ENCODE peak calls at places on chromosome 13, in eight cellular contexts. B is fibroblast of pulmonary artery, T is upper lobe of right lung, P is IMR-90, V is testis, F is heart left ventricle, E is H1, D is cardiac fibroblast. L is an unnamed sample.

GRCh38 chr13:105573134-105573533 is 962.3 kb downstream of the EFNB2 start:
- DNase-seq in B (peak), T (no peak), P (no peak), V (no peak), F (no peak), E (no peak), D (peak), L (no peak)

GRCh38 chr13:42246541-42246940 is 25.4 kb upstream of the AKAP11 start:
- DNase-seq in B (no peak), T (no peak), P (no peak), V (no peak), F (no peak), E (no peak), D (no peak), L (no peak)

GRCh38 chr13:21458457-21458815 is 667 bp downstream of the ZDHHC20 start:
- DNase-seq in B (no peak), T (peak), P (no peak), V (peak), F (peak), E (peak), D (no peak), L (no peak)

GRCh38 chr13:39023761-39024160 is 14.1 kb downstream of the PROSER1 start:
- DNase-seq in B (peak), T (no peak), P (peak), V (no peak), F (no peak), E (no peak), D (no peak), L (no peak)

GRCh38 chr13:43664700-43665191 is 122.0 kb downstream of the ENOX1 start:
- DNase-seq in B (peak), T (no peak), P (peak), V (no peak), F (no peak), E (no peak), D (peak), L (no peak)

GRCh38 chr13:36981156-36981743 is 17.9 kb downstream of the ALG5 start:
- DNase-seq in B (peak), T (no peak), P (peak), V (no peak), F (no peak), E (no peak), D (peak), L (no peak)

GRCh38 chr13:95833713-95834112 is 156.8 kb downstream of the DNAJC3 start:
- DNase-seq in B (peak), T (no peak), P (peak), V (no peak), F (no peak), E (no peak), D (peak), L (no peak)

GRCh38 chr13:50082426-50083283 is 67.4 kb downstream of the KCNRG start:
- DNase-seq in B (peak), T (peak), P (peak), V (peak), F (peak), E (peak), D (peak), L (peak)

GRCh38 chr13:82330499-82330898 is 1551.8 kb downstream of the SLITRK1 start:
- DNase-seq in B (peak), T (no peak), P (no peak), V (peak), F (no peak), E (no peak), D (peak), L (no peak)

GRCh38 chr13:46339035-46339666 is 47.9 kb downstream of the RUBCNL start:
- DNase-seq in B (peak), T (no peak), P (peak), V (peak), F (peak), E (no peak), D (peak), L (peak)

GRCh38 chr13:61954092-61954491 is 538.4 kb upstream of the PCDH20 start:
- DNase-seq in B (peak), T (no peak), P (peak), V (no peak), F (no peak), E (no peak), D (peak), L (no peak)

GRCh38 chr13:101429733-101430132 is 13.4 kb upstream of the NALCN start:
- DNase-seq in B (no peak), T (no peak), P (peak), V (no peak), F (no peak), E (no peak), D (no peak), L (no peak)

GRCh38 chr13:51330741-51331140 is 8.8 kb upstream of the SERPINE3 start:
- DNase-seq in B (peak), T (no peak), P (no peak), V (peak), F (no peak), E (no peak), D (peak), L (no peak)

GRCh38 chr13:50850445-50850844 is 7.0 kb upstream of the DLEU7 start:
- DNase-seq in B (no peak), T (no peak), P (no peak), V (no peak), F (no peak), E (no peak), D (no peak), L (no peak)

GRCh38 chr13:39462906-39463305 is 140.1 kb downstream of the LHFPL6 start:
- DNase-seq in B (no peak), T (no peak), P (no peak), V (no peak), F (no peak), E (no peak), D (no peak), L (no peak)

GRCh38 chr13:98541701-98542203 is 35.2 kb downstream of the STK24 start:
- DNase-seq in B (no peak), T (no peak), P (no peak), V (no peak), F (no peak), E (no peak), D (no peak), L (no peak)

GRCh38 chr13:46641274-46642081 is 88.5 kb downstream of the LRCH1 start:
- DNase-seq in B (peak), T (no peak), P (no peak), V (no peak), F (peak), E (no peak), D (peak), L (no peak)

GRCh38 chr13:43289458-43290255 is 266.3 kb downstream of the DNAJC15 start:
- DNase-seq in B (no peak), T (no peak), P (peak), V (no peak), F (no peak), E (no peak), D (peak), L (no peak)

GRCh38 chr13:94233401-94233800 is 246.1 kb downstream of the DCT start:
- DNase-seq in B (peak), T (no peak), P (peak), V (no peak), F (peak), E (no peak), D (peak), L (peak)

GRCh38 chr13:48561461-48562224 is 28.8 kb upstream of the RCBTB2 start:
- DNase-seq in B (no peak), T (no peak), P (no peak), V (no peak), F (no peak), E (no peak), D (no peak), L (no peak)

GRCh38 chr13:69243366-69243765 is 864.3 kb upstream of the ATXN8OS start:
- DNase-seq in B (no peak), T (no peak), P (no peak), V (no peak), F (no peak), E (no peak), D (no peak), L (no peak)

GRCh38 chr13:44971656-44972595 is 17.3 kb downstream of the NUFIP1 start:
- DNase-seq in B (peak), T (no peak), P (peak), V (no peak), F (no peak), E (no peak), D (no peak), L (no peak)

GRCh38 chr13:97276862-97277269 is 54.7 kb downstream of the MBNL2 start:
- DNase-seq in B (no peak), T (no peak), P (no peak), V (no peak), F (no peak), E (no peak), D (peak), L (no peak)

GRCh38 chr13:79674765-79675515 is 194.0 kb downstream of the NDFIP2 start:
- DNase-seq in B (no peak), T (no peak), P (no peak), V (no peak), F (no peak), E (no peak), D (no peak), L (no peak)

GRCh38 chr13:30991922-30992321 is 59.5 kb downstream of the TEX26 start:
- DNase-seq in B (no peak), T (peak), P (no peak), V (no peak), F (no peak), E (no peak), D (no peak), L (no peak)

GRCh38 chr13:30299746-30300145 is 7.6 kb downstream of the KATNAL1 start:
- DNase-seq in B (no peak), T (no peak), P (peak), V (no peak), F (no peak), E (no peak), D (peak), L (no peak)

GRCh38 chr13:85589021-85589420 is 210.2 kb downstream of the SLITRK6 start:
- DNase-seq in B (no peak), T (no peak), P (no peak), V (no peak), F (no peak), E (no peak), D (no peak), L (no peak)

GRCh38 chr13:94263038-94263437 is 216.4 kb downstream of the DCT start:
- DNase-seq in B (no peak), T (no peak), P (no peak), V (no peak), F (no peak), E (no peak), D (no peak), L (no peak)

GRCh38 chr13:71149498-71150363 is 717.3 kb downstream of the DACH1 start:
- DNase-seq in B (no peak), T (no peak), P (no peak), V (no peak), F (no peak), E (no peak), D (no peak), L (no peak)

GRCh38 chr13:37870895-37871550 is 1.5 kb upstream of the TRPC4 start:
- DNase-seq in B (peak), T (no peak), P (peak), V (no peak), F (no peak), E (peak), D (peak), L (no peak)

GRCh38 chr13:43573361-43573740 is 213.4 kb downstream of the ENOX1 start:
- DNase-seq in B (peak), T (no peak), P (no peak), V (no peak), F (no peak), E (no peak), D (peak), L (no peak)

GRCh38 chr13:27562457-27562856 is 57.9 kb downstream of the LNX2 start:
- DNase-seq in B (no peak), T (no peak), P (no peak), V (no peak), F (peak), E (no peak), D (no peak), L (no peak)

GRCh38 chr13:85970727-85971126 is 171.5 kb upstream of the SLITRK6 start:
- DNase-seq in B (peak), T (no peak), P (no peak), V (no peak), F (no peak), E (no peak), D (peak), L (no peak)

DNA sequence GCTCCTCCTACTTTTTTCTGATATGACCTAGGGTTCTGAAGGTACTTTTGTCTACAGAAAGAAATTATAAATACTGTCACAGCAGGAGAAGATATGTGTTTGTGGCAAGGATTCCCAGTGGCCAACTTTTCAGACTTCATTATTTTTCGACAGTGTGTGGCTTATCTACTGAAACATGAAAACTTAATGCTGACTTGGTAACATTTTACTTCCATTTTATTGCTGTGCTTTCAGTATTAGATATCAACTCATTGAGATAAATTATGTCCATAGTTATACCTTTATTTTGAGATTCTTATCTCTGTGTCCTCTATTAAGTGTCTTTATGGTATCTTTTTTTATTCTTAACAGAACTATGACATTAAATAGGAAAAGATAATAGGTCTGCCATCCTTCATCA is 700.0 kb downstream of the PCDH9 start:
- DNase-seq in B (no peak), T (no peak), P (no peak), V (no peak), F (no peak), E (no peak), D (no peak), L (no peak)
- H3K4me3 ChIP-seq in B (no peak), T (no peak), P (no peak), V (no peak), F (no peak), E (no peak), D (no peak), L (no peak)

GRCh38 chr13:110369400-110369799 is 62.3 kb downstream of the COL4A2 start:
- DNase-seq in B (no peak), T (no peak), P (no peak), V (no peak), F (no peak), E (no peak), D (no peak), L (no peak)
- TF ChIP-seq CTCF in B (no peak), T (no peak), P (no peak), V (no peak), F (no peak), E (no peak), D (no peak), L (peak)

GRCh38 chr13:23321534-23322241 is 111.8 kb downstream of the SACS start:
- DNase-seq in B (peak), T (no peak), P (peak), V (no peak), F (peak), E (no peak), D (peak), L (peak)
- H3K4me3 ChIP-seq in B (peak), T (peak), P (peak), V (no peak), F (no peak), E (no peak), D (peak), L (no peak)

GRCh38 chr13:110108348-110109139 is 198.4 kb downstream of the COL4A1 start:
- DNase-seq in B (peak), T (peak), P (peak), V (peak), F (peak), E (no peak), D (peak), L (no peak)
- TF ChIP-seq CTCF in B (peak), T (peak), P (peak), V (peak), F (peak), E (peak), D (peak), L (peak)

DNA sequence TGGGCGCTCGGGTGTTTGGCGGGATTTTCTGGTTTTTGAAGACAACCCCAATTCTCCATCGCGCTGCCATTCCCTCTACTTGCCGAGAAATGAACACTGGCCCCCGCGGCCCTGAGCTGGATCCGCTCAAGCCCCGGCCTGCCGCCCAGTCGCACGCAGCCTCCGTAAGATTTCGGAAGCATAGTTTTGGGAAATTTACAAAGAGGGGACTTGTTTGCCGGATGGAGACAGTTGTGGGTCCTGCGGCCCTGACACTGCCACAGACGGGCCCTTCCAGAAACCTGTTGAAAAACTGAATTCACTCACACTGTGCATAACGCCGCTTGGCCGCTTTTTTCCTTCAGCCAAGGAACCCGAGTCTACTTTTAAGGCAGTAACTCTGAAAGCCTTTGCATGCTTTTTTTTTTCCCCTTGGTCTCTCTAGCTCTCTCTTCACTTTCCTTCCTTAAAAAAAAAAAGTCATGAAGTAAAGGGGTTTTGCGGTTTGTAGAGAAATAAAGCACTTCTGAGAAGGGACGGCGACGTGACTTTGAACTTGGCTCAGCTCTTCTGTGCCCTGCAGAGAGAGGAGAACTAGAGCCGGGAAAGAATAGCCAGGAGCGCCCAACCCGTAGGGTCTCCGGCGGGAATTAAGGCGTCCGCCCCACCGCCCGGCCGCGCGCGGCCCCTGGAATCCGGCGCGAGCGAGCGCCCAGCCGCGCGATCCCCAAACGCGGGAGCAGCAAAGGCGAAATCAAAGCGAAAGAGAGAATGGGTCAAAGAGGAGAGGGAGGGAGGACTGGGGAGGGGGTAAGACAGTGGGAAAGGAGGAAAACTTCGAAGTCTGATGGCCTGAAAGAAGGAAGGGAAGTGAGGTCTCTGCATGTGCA is 3.4 kb upstream of the ZIC2 start:
- DNase-seq in B (no peak), T (no peak), P (no peak), V (no peak), F (no peak), E (peak), D (no peak), L (no peak)
- H3K4me3 ChIP-seq in B (no peak), T (no peak), P (no peak), V (no peak), F (no peak), E (peak), D (no peak), L (no peak)

GRCh38 chr13:60873116-60873515 is 476.1 kb downstream of the TDRD3 start:
- DNase-seq in B (no peak), T (no peak), P (no peak), V (no peak), F (no peak), E (no peak), D (no peak), L (no peak)
- TF ChIP-seq CTCF in B (no peak), T (no peak), P (no peak), V (no peak), F (no peak), E (no peak), D (no peak), L (no peak)

DNA sequence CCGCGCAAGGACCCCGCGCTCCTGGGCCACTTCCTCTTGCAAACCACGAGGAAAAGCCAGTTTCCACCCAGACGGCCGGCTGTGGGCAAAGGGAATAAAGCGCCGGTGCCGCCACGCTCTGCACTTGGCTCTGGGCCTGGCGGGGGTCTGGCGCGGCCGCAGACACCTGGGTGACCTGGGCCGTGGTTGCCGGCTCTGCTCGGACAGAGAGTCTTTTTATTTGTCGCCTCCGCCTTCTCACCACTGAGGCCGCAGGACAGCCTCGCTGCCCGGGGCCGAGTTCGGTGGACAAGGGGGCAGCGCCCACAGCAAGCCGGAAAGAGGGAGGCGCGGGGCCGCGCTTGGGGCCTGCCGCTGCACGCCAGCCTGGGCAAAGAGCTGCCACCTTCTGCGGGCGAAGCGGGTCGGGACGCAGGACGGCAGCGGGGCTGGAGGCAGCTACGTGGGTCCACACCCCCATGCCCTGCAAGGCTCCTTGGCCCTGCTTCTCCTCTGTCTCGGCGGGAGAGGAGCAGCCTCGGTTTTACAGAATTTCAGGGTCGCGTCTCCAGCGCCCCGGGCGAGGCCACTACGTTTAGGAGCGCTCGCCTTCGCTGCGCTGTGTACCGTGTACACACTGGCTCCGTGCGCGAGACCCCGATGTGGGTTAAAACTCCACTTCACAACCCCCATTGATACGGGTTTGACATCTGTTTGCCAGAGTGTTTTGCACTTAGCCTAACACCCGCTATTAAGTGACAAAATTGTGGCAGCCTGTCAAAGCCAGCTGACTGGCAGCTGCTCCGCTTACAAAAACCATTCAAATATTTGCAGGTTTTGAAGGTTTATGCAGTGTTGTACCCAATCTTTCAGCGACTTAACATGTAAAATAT is 13.0 kb upstream of the SOX1 start:
- DNase-seq in B (no peak), T (no peak), P (no peak), V (no peak), F (no peak), E (peak), D (no peak), L (no peak)
- H3K4me3 ChIP-seq in B (no peak), T (no peak), P (no peak), V (peak), F (no peak), E (peak), D (no peak), L (no peak)

GRCh38 chr13:103605546-103606326 is 539.5 kb upstream of the SLC10A2 start:
- DNase-seq in B (no peak), T (no peak), P (no peak), V (no peak), F (peak), E (no peak), D (no peak), L (no peak)
- TF ChIP-seq CTCF in B (no peak), T (no peak), P (no peak), V (no peak), F (no peak), E (no peak), D (no peak), L (no peak)

GRCh38 chr13:63636231-63636993 is 2220.8 kb upstream of the PCDH20 start:
- DNase-seq in B (peak), T (no peak), P (no peak), V (no peak), F (no peak), E (no peak), D (peak), L (no peak)
- H3K4me3 ChIP-seq in B (peak), T (peak), P (no peak), V (no peak), F (no peak), E (no peak), D (no peak), L (peak)

DNA sequence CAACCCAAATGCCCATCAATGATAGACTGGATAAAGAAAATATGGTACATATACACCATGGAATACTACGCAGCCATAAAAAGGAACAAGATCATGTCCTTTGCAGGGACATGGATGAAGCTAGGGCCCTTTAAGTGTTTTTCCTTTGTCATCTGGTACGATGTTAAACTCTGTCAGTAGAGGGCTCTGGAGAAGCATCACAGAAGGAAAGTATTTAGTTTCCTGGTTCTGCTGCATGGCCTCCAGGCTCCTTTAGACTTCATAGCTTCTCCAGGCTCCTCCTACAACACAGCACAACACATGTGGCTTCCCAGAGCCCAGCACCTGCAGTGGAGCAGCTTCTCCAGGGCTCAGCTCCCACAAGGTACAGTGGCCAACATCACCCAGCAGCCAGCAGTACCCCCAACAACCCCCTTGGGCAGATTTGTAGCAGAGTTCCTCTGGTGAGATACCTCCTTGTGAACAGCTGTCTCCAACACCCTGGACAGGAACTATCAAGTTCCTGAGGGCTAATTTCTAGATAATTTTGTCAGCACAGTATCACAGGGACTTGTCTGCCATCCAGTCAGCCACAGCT is 63.4 kb downstream of the KCTD12 start:
- DNase-seq in B (peak), T (no peak), P (peak), V (no peak), F (no peak), E (no peak), D (peak), L (peak)
- TF ChIP-seq CTCF in B (peak), T (peak), P (peak), V (no peak), F (peak), E (no peak), D (peak), L (peak)

L was measured in epithelial cell of proximal tubule.